ENCODE peak calls at places on chromosomes 7 and 10, in eight cellular contexts. G is aorta, A is cardiac muscle cell, W is heart right ventricle, X is thoracic aorta, E is IMR-90, P is pancreas, N is PC-9. F is an unnamed sample. For H3K4me1, the result is how much of the 10 kb centered on the place peaks cover.

GRCh38 chr7:82760831-82761230 is 317.3 kb upstream of the CACNA2D1 start:
- DNase-seq in P (no peak), E (peak), G (no peak), N (no peak), A (peak), W (no peak), X (no peak), F (no peak)

GRCh38 chr7:138785587-138786437 is 12.0 kb upstream of the TMEM213 start:
- DNase-seq in E (peak), N (peak), X (no peak), A (no peak), P (no peak), W (no peak), G (no peak), F (no peak)

GRCh38 chr7:64621656-64622055 is 44.3 kb upstream of the ZNF107 start:
- DNase-seq in E (no peak), N (no peak), W (no peak), P (no peak), G (no peak), A (no peak), X (no peak), F (no peak)

GRCh38 chr10:121007264-121007663 is 156.1 kb downstream of the WDR11 start:
- DNase-seq in X (no peak), A (no peak), E (no peak), W (no peak), G (no peak), N (no peak), P (no peak), F (no peak)

GRCh38 chr10:59793924-59794323 is 40.7 kb upstream of the MRLN start:
- DNase-seq in E (no peak), N (no peak), A (no peak), G (no peak), W (no peak), X (no peak), P (no peak), F (no peak)

GRCh38 chr7:128841961-128842673 is 11.9 kb downstream of the FLNC start:
- DNase-seq in G (peak), P (peak), W (no peak), E (peak), X (no peak), A (peak), N (peak), F (peak)

GRCh38 chr10:42475168-42476098 is 162.9 kb downstream of the ZNF33B start:
- DNase-seq in P (peak), A (no peak), G (peak), W (no peak), E (peak), X (no peak), N (no peak), F (peak)

GRCh38 chr10:51097546-51097945 is 23.3 kb downstream of the PRKG1 start:
- DNase-seq in W (no peak), X (no peak), E (no peak), P (no peak), A (no peak), G (no peak), N (no peak), F (no peak)

GRCh38 chr7:92874567-92874966 is 38.2 kb upstream of the CDK6 start:
- DNase-seq in N (no peak), G (no peak), W (no peak), P (no peak), X (no peak), E (peak), A (peak), F (no peak)

GRCh38 chr7:69564454-69565417 is 33.5 kb upstream of the AUTS2 start:
- DNase-seq in G (no peak), N (no peak), X (no peak), E (no peak), A (peak), P (no peak), W (peak), F (no peak)

GRCh38 chr7:134605978-134606923 is 40.4 kb upstream of the BPGM start:
- DNase-seq in P (no peak), N (peak), W (peak), X (no peak), E (peak), A (peak), G (peak), F (peak)

GRCh38 chr10:70052462-70053211 is at the start of gene MACROH2A2:
- DNase-seq in G (peak), A (peak), P (peak), W (peak), N (no peak), X (no peak), E (peak), F (peak)

GRCh38 chr7:27161721-27162547 is 3.4 kb downstream of the HOXA9 start:
- DNase-seq in P (peak), X (no peak), W (no peak), E (no peak), G (no peak), N (no peak), A (no peak), F (peak)

GRCh38 chr7:27163776-27164380 is 1.5 kb downstream of the HOXA9 start:
- DNase-seq in W (no peak), E (no peak), P (no peak), G (peak), N (no peak), X (no peak), A (no peak), F (no peak)

GRCh38 chr7:27162548-27162848 is 2.8 kb downstream of the HOXA9 start:
- DNase-seq in A (no peak), G (no peak), P (no peak), E (no peak), N (no peak), W (no peak), X (no peak), F (no peak)

GRCh38 chr7:27164381-27165088 is 802 bp downstream of the HOXA9 start:
- DNase-seq in P (peak), G (peak), E (no peak), N (no peak), W (no peak), A (no peak), X (no peak), F (peak)

DNA sequence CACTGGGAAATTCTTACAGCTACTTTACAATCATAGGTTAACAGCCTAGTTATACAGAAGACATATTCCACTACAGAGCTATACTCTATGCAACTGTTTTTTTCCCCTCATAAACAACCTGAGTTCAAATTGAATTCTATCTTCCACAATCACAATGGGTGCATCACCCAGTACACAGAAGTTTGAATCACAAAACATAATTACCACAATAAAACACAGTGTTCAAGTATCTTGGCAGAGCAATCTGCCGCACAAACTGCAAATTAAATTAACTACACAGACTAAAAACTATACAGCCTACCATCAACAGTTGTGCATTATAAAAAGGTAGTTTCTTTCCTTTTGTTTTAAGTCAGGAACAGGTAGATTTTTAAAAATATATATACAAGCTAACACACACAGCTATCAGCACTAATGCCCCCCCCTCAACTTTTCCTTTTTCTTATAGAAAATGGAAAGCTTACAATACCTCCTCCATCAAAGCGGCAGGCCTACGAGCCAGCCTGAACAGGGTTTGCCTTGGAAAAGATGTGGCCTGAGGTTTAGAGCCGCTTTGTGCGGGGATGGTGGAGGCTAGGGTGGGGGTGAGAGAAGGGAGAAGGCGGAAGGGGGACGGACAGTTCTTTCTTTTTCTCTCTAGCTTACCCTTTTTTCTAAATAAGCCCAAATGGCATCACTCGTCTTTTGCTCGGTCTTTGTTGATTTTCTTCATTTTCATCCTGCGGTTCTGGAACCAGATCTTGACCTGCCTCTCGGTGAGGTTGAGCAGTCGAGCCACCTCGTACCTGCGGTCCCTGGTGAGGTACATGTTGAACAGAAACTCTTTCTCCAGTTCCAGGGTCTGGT is 2.2 kb downstream of the HOXA9 start:
- DNase-seq in X (no peak), W (no peak), E (no peak), A (no peak), G (no peak), N (no peak), P (no peak), F (no peak)
- H3K4me1 ChIP-seq in X (under half), W (under half), E (under half), A (under half), G (under half), N (under half), P (under half), F (under half)

DNA sequence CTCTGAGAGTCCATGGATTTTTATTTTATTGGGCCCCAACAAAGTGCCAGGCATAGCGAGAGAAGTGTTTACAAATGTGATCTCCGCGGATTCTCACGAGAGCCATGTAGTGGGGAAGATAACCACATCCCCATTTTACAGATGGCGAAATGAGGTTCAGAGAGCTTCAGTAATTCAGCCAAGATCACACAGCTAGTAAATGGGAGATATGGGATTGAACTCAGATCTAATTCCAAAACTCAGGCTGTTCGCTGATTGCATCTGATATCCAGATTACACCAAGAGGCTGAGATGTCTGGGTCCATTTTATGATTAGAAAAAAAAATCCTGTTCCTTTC is 1.3 kb downstream of the FAS start:
- DNase-seq in N (no peak), P (no peak), A (no peak), E (no peak), X (no peak), W (no peak), G (no peak), F (no peak)
- H3K4me1 ChIP-seq in N (under half), P (under half), A (under half), E (under half), X (half or more), W (half or more), G (under half), F (half or more)

DNA sequence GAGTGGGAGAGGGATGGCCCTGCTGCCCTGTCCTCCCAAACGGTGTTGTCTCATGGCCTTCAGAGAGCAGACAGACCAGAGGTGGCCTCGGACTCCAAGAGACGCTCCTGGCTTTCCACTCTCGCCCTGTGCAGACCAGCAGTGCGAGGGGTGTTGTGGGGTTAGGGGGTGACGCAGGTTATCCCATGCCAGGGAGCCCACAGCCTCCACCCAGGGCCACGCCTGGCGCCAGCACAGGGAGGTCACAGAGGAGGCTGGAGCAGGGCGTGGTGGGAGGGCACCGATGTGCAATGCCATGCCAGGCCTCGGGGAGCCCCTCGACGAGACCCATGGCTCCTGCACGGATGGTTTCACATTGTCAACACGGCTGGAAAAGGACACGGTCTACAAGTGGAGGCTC is 52.1 kb downstream of the INPP5A start:
- DNase-seq in W (no peak), P (peak), X (no peak), A (no peak), G (no peak), N (no peak), E (no peak), F (no peak)
- H3K4me1 ChIP-seq in W (half or more), P (under half), X (half or more), A (under half), G (under half), N (under half), E (under half), F (half or more)

GRCh38 chr10:119314061-119314460 is 106.7 kb downstream of the GRK5 start:
- DNase-seq in P (no peak), G (no peak), W (no peak), E (no peak), X (no peak), N (no peak), A (no peak), F (no peak)

GRCh38 chr10:119313024-119313423 is 105.7 kb downstream of the GRK5 start:
- DNase-seq in A (no peak), P (no peak), W (no peak), G (no peak), X (no peak), N (no peak), E (no peak), F (no peak)

GRCh38 chr10:119310807-119311206 is 103.4 kb downstream of the GRK5 start:
- DNase-seq in X (no peak), P (no peak), A (no peak), E (no peak), N (no peak), W (no peak), G (no peak), F (no peak)

GRCh38 chr10:119313645-119314044 is 106.3 kb downstream of the GRK5 start:
- DNase-seq in P (no peak), W (no peak), E (no peak), G (no peak), X (no peak), A (no peak), N (no peak), F (no peak)

GRCh38 chr10:119312241-119312640 is 104.9 kb downstream of the GRK5 start:
- DNase-seq in A (no peak), G (no peak), X (no peak), P (no peak), W (no peak), E (no peak), N (no peak), F (no peak)
- H3K4me1 ChIP-seq in A (under half), G (under half), X (half or more), P (under half), W (half or more), E (under half), N (under half), F (half or more)

GRCh38 chr7:156841497-156841896 is 51.5 kb downstream of the LMBR1 start:
- DNase-seq in P (no peak), X (no peak), E (no peak), A (no peak), G (no peak), W (no peak), N (no peak), F (no peak)
- H3K4me1 ChIP-seq in P (under half), X (under half), E (under half), A (under half), G (under half), W (under half), N (under half), F (under half)

GRCh38 chr7:34382166-34382893 is 275.7 kb upstream of the NPSR1 start:
- DNase-seq in N (no peak), G (no peak), E (no peak), W (no peak), X (no peak), P (no peak), A (no peak), F (no peak)

GRCh38 chr7:34389332-34390078 is 268.5 kb upstream of the NPSR1 start:
- DNase-seq in N (no peak), P (no peak), A (no peak), W (no peak), G (no peak), X (no peak), E (no peak), F (no peak)

DNA sequence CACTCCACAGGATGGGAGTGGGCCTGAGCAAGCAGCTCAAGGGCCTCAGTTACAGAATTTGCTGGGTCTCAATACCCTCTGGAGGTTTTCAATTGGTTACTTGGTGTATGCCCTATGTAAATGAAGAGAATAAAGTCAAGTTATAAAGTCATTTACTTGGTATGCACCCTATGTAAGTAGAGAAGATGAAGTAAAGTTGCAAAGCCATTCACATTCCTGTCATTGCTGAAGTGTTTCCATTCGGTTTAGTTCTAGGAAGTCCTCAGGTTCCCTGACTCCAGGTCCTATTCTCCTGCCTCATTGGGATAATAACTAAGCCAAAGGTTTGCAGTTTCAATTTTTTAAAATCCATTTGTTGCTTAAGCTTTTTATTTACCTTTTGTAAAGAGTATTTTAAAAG is 272.6 kb upstream of the NPSR1 start:
- DNase-seq in X (no peak), N (no peak), P (no peak), G (no peak), E (no peak), A (no peak), W (no peak), F (no peak)
- H3K4me1 ChIP-seq in X (under half), N (under half), P (under half), G (under half), E (under half), A (under half), W (under half), F (under half)

GRCh38 chr7:88218428-88218745 is 1.5 kb downstream of the SRI start:
- DNase-seq in N (no peak), P (no peak), A (no peak), X (no peak), E (no peak), G (no peak), W (no peak), F (no peak)
- H3K4me1 ChIP-seq in N (under half), P (under half), A (under half), X (under half), E (under half), G (under half), W (under half), F (under half)